ENCODE peak calls at places on chromosomes 2 and 18, in seven cellular contexts. One of them, this sample, is unnamed.

GRCh38 chr2:71780162-71780561 is 326.8 kb downstream of the DYSF start:
- DNase-seq in kidney epithelial cell: no peak
- DNase-seq in upper lobe of right lung: no peak
- DNase-seq in thyroid gland: no peak
- DNase-seq in PC-9: no peak
- DNase-seq in foreskin fibroblast: no peak
- DNase-seq in cardiac fibroblast: no peak
- DNase-seq in this sample: no peak

GRCh38 chr2:9249036-9249800 is 42.6 kb downstream of the ASAP2 start:
- DNase-seq in PC-9: peak
- DNase-seq in kidney epithelial cell: no peak
- DNase-seq in foreskin fibroblast: peak
- DNase-seq in upper lobe of right lung: no peak
- DNase-seq in cardiac fibroblast: peak
- DNase-seq in thyroid gland: peak
- DNase-seq in this sample: peak

GRCh38 chr2:217946071-217946470 is 56.7 kb downstream of the TNS1 start:
- DNase-seq in kidney epithelial cell: no peak
- DNase-seq in thyroid gland: no peak
- DNase-seq in foreskin fibroblast: no peak
- DNase-seq in cardiac fibroblast: no peak
- DNase-seq in PC-9: no peak
- DNase-seq in upper lobe of right lung: peak
- DNase-seq in this sample: no peak

GRCh38 chr2:95349568-95350319 is 52.6 kb downstream of the KCNIP3 start:
- DNase-seq in upper lobe of right lung: peak
- DNase-seq in cardiac fibroblast: no peak
- DNase-seq in foreskin fibroblast: no peak
- DNase-seq in PC-9: no peak
- DNase-seq in kidney epithelial cell: no peak
- DNase-seq in thyroid gland: no peak
- DNase-seq in this sample: no peak

GRCh38 chr2:46972438-46972837 is 56.8 kb upstream of the MCFD2 start:
- DNase-seq in thyroid gland: no peak
- DNase-seq in upper lobe of right lung: no peak
- DNase-seq in cardiac fibroblast: no peak
- DNase-seq in kidney epithelial cell: no peak
- DNase-seq in PC-9: no peak
- DNase-seq in foreskin fibroblast: no peak
- DNase-seq in this sample: no peak

GRCh38 chr18:48597110-48597509 is 58.3 kb downstream of the CTIF start:
- DNase-seq in upper lobe of right lung: no peak
- DNase-seq in thyroid gland: no peak
- DNase-seq in PC-9: no peak
- DNase-seq in kidney epithelial cell: no peak
- DNase-seq in cardiac fibroblast: no peak
- DNase-seq in foreskin fibroblast: no peak
- DNase-seq in this sample: no peak

GRCh38 chr2:135066710-135067109 is 14.6 kb downstream of the RAB3GAP1 start:
- DNase-seq in thyroid gland: no peak
- DNase-seq in upper lobe of right lung: no peak
- DNase-seq in PC-9: no peak
- DNase-seq in cardiac fibroblast: peak
- DNase-seq in foreskin fibroblast: no peak
- DNase-seq in kidney epithelial cell: no peak
- DNase-seq in this sample: no peak

GRCh38 chr2:12005886-12006681 is 259.7 kb downstream of the LPIN1 start:
- DNase-seq in thyroid gland: peak
- DNase-seq in cardiac fibroblast: no peak
- DNase-seq in foreskin fibroblast: no peak
- DNase-seq in upper lobe of right lung: peak
- DNase-seq in PC-9: peak
- DNase-seq in kidney epithelial cell: peak
- DNase-seq in this sample: peak

GRCh38 chr2:62665446-62665845 is 40.1 kb upstream of the EHBP1 start:
- DNase-seq in thyroid gland: no peak
- DNase-seq in foreskin fibroblast: no peak
- DNase-seq in upper lobe of right lung: no peak
- DNase-seq in PC-9: no peak
- DNase-seq in kidney epithelial cell: no peak
- DNase-seq in cardiac fibroblast: no peak
- DNase-seq in this sample: no peak

GRCh38 chr2:172647439-172647838 is 88.2 kb upstream of the RAPGEF4 start:
- DNase-seq in thyroid gland: no peak
- DNase-seq in foreskin fibroblast: peak
- DNase-seq in cardiac fibroblast: peak
- DNase-seq in kidney epithelial cell: no peak
- DNase-seq in PC-9: no peak
- DNase-seq in upper lobe of right lung: no peak
- DNase-seq in this sample: no peak

DNA sequence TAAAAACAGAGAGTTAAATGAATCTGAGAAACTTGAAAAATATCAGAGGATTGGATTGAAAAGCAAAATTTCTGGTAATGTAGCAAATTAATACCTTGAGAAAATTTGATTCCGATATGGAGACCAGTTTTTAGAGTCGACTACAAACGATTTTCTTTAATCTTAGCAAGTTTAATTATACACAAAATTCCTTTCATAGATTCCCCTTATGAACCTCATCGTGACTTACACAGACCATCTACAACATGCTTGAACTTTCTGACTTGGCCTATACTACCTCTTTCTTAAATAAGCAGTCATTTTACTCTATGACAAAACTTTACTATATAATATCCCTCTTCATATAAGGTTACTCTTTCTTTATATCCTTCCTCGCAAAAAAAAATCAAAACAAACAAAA is 769.6 kb upstream of the CRIM1 start:
- DNase-seq in foreskin fibroblast: no peak
- DNase-seq in cardiac fibroblast: no peak
- DNase-seq in thyroid gland: no peak
- DNase-seq in upper lobe of right lung: no peak
- DNase-seq in kidney epithelial cell: no peak
- DNase-seq in PC-9: no peak
- DNase-seq in this sample: no peak
- H3K4me3 ChIP-seq in foreskin fibroblast: no peak
- H3K4me3 ChIP-seq in cardiac fibroblast: no peak
- H3K4me3 ChIP-seq in thyroid gland: no peak
- H3K4me3 ChIP-seq in upper lobe of right lung: no peak
- H3K4me3 ChIP-seq in kidney epithelial cell: no peak
- H3K4me3 ChIP-seq in PC-9: no peak
- H3K4me3 ChIP-seq in this sample: no peak

GRCh38 chr2:241125626-241126025 is 23.5 kb upstream of the MTERF4 start:
- DNase-seq in upper lobe of right lung: peak
- DNase-seq in kidney epithelial cell: no peak
- DNase-seq in cardiac fibroblast: no peak
- DNase-seq in thyroid gland: no peak
- DNase-seq in PC-9: no peak
- DNase-seq in foreskin fibroblast: no peak
- DNase-seq in this sample: no peak

GRCh38 chr2:241128266-241128665 is 21.0 kb downstream of the PASK start:
- DNase-seq in foreskin fibroblast: no peak
- DNase-seq in cardiac fibroblast: no peak
- DNase-seq in kidney epithelial cell: no peak
- DNase-seq in upper lobe of right lung: peak
- DNase-seq in thyroid gland: no peak
- DNase-seq in PC-9: no peak
- DNase-seq in this sample: no peak

GRCh38 chr2:241126771-241127202 is 22.5 kb downstream of the PASK start:
- DNase-seq in upper lobe of right lung: peak
- DNase-seq in foreskin fibroblast: no peak
- DNase-seq in PC-9: no peak
- DNase-seq in cardiac fibroblast: no peak
- DNase-seq in thyroid gland: no peak
- DNase-seq in kidney epithelial cell: no peak
- DNase-seq in this sample: no peak

GRCh38 chr2:241123816-241124536 is 21.9 kb upstream of the MTERF4 start:
- DNase-seq in foreskin fibroblast: no peak
- DNase-seq in cardiac fibroblast: no peak
- DNase-seq in PC-9: peak
- DNase-seq in thyroid gland: no peak
- DNase-seq in upper lobe of right lung: peak
- DNase-seq in kidney epithelial cell: no peak
- DNase-seq in this sample: no peak

GRCh38 chr2:241126201-241126611 is 23.1 kb downstream of the PASK start:
- DNase-seq in kidney epithelial cell: no peak
- DNase-seq in cardiac fibroblast: no peak
- DNase-seq in PC-9: no peak
- DNase-seq in foreskin fibroblast: no peak
- DNase-seq in thyroid gland: no peak
- DNase-seq in upper lobe of right lung: peak
- DNase-seq in this sample: no peak
- TF ChIP-seq CTCF in kidney epithelial cell: no peak
- TF ChIP-seq CTCF in cardiac fibroblast: no peak
- TF ChIP-seq CTCF in PC-9: no peak
- TF ChIP-seq CTCF in foreskin fibroblast: no peak
- TF ChIP-seq CTCF in thyroid gland: no peak
- TF ChIP-seq CTCF in upper lobe of right lung: no peak
- TF ChIP-seq CTCF in this sample: no peak

GRCh38 chr18:55338955-55339662 is 248.9 kb downstream of the TCF4 start:
- DNase-seq in cardiac fibroblast: peak
- DNase-seq in foreskin fibroblast: peak
- DNase-seq in upper lobe of right lung: no peak
- DNase-seq in thyroid gland: no peak
- DNase-seq in kidney epithelial cell: no peak
- DNase-seq in PC-9: no peak
- DNase-seq in this sample: peak
- H3K4me3 ChIP-seq in cardiac fibroblast: no peak
- H3K4me3 ChIP-seq in foreskin fibroblast: no peak
- H3K4me3 ChIP-seq in upper lobe of right lung: no peak
- H3K4me3 ChIP-seq in thyroid gland: no peak
- H3K4me3 ChIP-seq in kidney epithelial cell: no peak
- H3K4me3 ChIP-seq in PC-9: no peak
- H3K4me3 ChIP-seq in this sample: no peak

GRCh38 chr2:137659616-137660015 is 304.7 kb upstream of the HNMT start:
- DNase-seq in kidney epithelial cell: peak
- DNase-seq in cardiac fibroblast: peak
- DNase-seq in PC-9: peak
- DNase-seq in upper lobe of right lung: no peak
- DNase-seq in foreskin fibroblast: peak
- DNase-seq in thyroid gland: no peak
- DNase-seq in this sample: no peak
- TF ChIP-seq CTCF in kidney epithelial cell: peak
- TF ChIP-seq CTCF in cardiac fibroblast: no peak
- TF ChIP-seq CTCF in PC-9: no peak
- TF ChIP-seq CTCF in upper lobe of right lung: no peak
- TF ChIP-seq CTCF in foreskin fibroblast: no peak
- TF ChIP-seq CTCF in thyroid gland: peak
- TF ChIP-seq CTCF in this sample: no peak

DNA sequence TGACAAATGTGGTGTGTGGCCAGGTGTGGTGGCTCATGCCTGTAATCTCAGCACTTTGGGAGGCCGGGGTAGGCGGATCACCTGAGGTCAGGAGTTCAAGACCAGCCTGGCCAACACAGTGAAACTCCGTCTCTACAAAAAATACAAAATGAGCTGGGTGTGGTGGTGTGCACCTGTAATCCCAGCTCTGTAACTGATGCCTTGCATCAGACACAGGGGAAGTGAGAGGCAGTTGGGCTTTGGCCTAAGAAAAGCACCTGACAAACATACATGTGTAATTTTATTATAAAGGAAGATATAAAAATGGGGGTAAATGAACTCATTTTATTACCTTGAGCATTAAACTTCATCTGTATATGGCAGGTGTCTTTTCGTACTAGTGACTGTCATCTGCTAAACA is 66.7 kb upstream of the FAM136A start:
- DNase-seq in PC-9: no peak
- DNase-seq in thyroid gland: no peak
- DNase-seq in foreskin fibroblast: no peak
- DNase-seq in cardiac fibroblast: no peak
- DNase-seq in upper lobe of right lung: no peak
- DNase-seq in kidney epithelial cell: no peak
- DNase-seq in this sample: no peak
- H3K4me3 ChIP-seq in PC-9: no peak
- H3K4me3 ChIP-seq in thyroid gland: no peak
- H3K4me3 ChIP-seq in foreskin fibroblast: no peak
- H3K4me3 ChIP-seq in cardiac fibroblast: no peak
- H3K4me3 ChIP-seq in upper lobe of right lung: no peak
- H3K4me3 ChIP-seq in kidney epithelial cell: no peak
- H3K4me3 ChIP-seq in this sample: no peak